ENCODE peak calls at places on chromosomes 12 and 14, in nine cellular contexts. E, A, V, Y, N, B, W, Z and J are unnamed samples.

GRCh38 chr12:32947203-32947795 is 50.7 kb upstream of the PKP2 start:
- DNase-seq in N (peak; percentile 9), Z (peak; percentile 22), B (no peak), W (peak; percentile 8), V (peak; percentile 33), E (peak; percentile 54), A (peak; percentile 61), Y (peak; percentile 3), J (no peak)

GRCh38 chr14:32509632-32510187 is 180.6 kb downstream of the AKAP6 start:
- DNase-seq in B (no peak), V (peak; percentile 88), Y (no peak), A (no peak), W (no peak), E (no peak), Z (no peak), N (peak; percentile 50), J (no peak)

GRCh38 chr12:45329702-45330101 is 113.8 kb downstream of the ANO6 start:
- DNase-seq in W (no peak), B (no peak), Y (no peak), V (no peak), E (no peak), Z (no peak), A (no peak), N (no peak), J (no peak)

GRCh38 chr12:122688291-122688690 is 14.9 kb downstream of the HCAR2 start:
- DNase-seq in B (no peak), Y (no peak), N (no peak), V (no peak), Z (no peak), A (no peak), E (no peak), W (no peak), J (no peak)

GRCh38 chr14:89422181-89422951 is 5.3 kb upstream of the FOXN3 start:
- DNase-seq in E (no peak), Z (no peak), A (no peak), Y (no peak), W (no peak), N (no peak), V (no peak), B (no peak), J (no peak)

GRCh38 chr14:39988939-39989338 is 556.7 kb upstream of the FBXO33 start:
- DNase-seq in A (peak; percentile 76), Z (peak; percentile 5), N (peak; percentile 64), W (no peak), V (peak; percentile 57), E (no peak), B (no peak), Y (peak; percentile 43), J (no peak)

GRCh38 chr14:98835051-98835824 is 436.8 kb downstream of the BCL11B start:
- DNase-seq in W (no peak), B (no peak), A (no peak), V (no peak), Y (no peak), E (no peak), Z (no peak), N (no peak), J (no peak)

GRCh38 chr12:71719647-71720370 is 33.9 kb downstream of the TMEM19 start:
- DNase-seq in N (no peak), Y (no peak), V (no peak), E (no peak), Z (no peak), W (no peak), B (no peak), A (no peak), J (no peak)

GRCh38 chr14:20684662-20685456 is 499 bp downstream of the RNASE4 start:
- DNase-seq in N (peak; percentile 46), W (no peak), B (no peak), A (peak; percentile 66), V (peak; percentile 83), Y (peak; percentile 42), Z (no peak), E (no peak), J (peak; percentile 10)
- TF ChIP-seq REST in N (no peak), W (no peak), B (no peak), A (no peak), V (no peak), Y (no peak), Z (no peak), E (no peak), J (no peak)

DNA sequence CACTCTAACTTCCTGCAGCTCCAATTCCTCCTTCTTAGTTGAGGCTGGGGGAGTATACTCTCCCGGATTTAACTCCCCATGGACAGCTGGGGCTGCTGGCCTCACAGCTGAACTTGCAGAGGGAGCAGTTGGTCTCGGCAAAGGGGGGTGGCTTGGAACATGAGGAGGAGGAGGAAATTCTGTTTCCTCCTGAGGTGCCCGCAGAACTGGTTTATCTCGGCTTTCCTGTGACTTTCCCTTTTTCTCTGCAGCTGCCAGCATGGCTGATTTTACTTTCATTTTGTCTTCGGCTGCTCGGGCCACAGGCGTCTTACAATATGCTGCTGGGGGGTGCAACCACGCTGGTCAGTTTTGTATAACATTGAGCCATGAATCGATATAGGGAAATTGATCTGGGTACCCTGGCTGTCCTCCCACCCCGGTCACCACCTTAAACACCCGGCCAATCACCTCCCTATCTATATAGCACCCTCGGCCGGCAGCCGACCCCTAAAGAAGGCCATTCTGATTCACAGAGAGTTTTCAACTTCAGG is 1317.6 kb downstream of the TMEM121 start:
- DNase-seq in B (no peak), N (no peak), W (no peak), E (peak; percentile 13), Z (no peak), Y (no peak), V (no peak), A (no peak), J (peak; percentile 81)
- TF ChIP-seq REST in B (no peak), N (no peak), W (no peak), E (no peak), Z (no peak), Y (no peak), V (no peak), A (no peak), J (peak; percentile 18)

GRCh38 chr12:65673291-65673690 is 151.0 kb upstream of the HMGA2 start:
- DNase-seq in N (no peak), E (no peak), V (no peak), A (no peak), B (no peak), W (no peak), Z (no peak), Y (no peak), J (no peak)
- TF ChIP-seq REST in N (no peak), E (no peak), V (no peak), A (no peak), B (no peak), W (no peak), Z (no peak), Y (no peak), J (no peak)

DNA sequence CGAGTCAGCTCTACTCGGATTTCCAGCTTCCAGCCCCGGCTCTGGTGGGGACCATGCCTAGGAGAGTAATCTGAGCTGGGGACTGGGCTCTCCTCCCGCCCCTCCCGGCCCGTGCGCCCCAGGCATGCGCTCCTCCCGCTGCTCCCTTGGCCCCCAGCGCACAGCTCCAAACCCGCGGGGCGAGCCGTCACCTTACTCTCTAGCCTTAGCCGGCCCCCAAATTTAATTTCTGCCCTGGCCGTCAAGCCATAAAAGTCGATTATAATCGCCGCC is 41.7 kb upstream of the CAPRIN2 start:
- DNase-seq in Z (no peak), W (peak; percentile 36), V (peak; percentile 39), A (peak; percentile 78), B (no peak), E (no peak), N (no peak), Y (no peak), J (no peak)
- TF ChIP-seq REST in Z (no peak), W (no peak), V (no peak), A (no peak), B (no peak), E (no peak), N (no peak), Y (no peak), J (no peak)

GRCh38 chr12:110543965-110544364 is 39.2 kb downstream of the PPTC7 start:
- DNase-seq in Y (no peak), B (no peak), W (no peak), E (no peak), A (no peak), N (no peak), Z (no peak), V (no peak), J (no peak)

GRCh38 chr12:110546339-110546738 is 36.8 kb downstream of the PPTC7 start:
- DNase-seq in N (no peak), Y (no peak), W (no peak), V (peak; percentile 28), Z (no peak), E (no peak), B (no peak), A (no peak), J (no peak)

GRCh38 chr12:110540048-110540447 is 37.9 kb downstream of the RAD9B start:
- DNase-seq in V (no peak), B (no peak), A (no peak), E (no peak), N (no peak), Y (no peak), Z (no peak), W (no peak), J (no peak)

GRCh38 chr12:110545812-110546211 is 37.3 kb downstream of the PPTC7 start:
- DNase-seq in B (no peak), V (no peak), A (no peak), Y (no peak), W (no peak), N (no peak), Z (no peak), E (no peak), J (no peak)

DNA sequence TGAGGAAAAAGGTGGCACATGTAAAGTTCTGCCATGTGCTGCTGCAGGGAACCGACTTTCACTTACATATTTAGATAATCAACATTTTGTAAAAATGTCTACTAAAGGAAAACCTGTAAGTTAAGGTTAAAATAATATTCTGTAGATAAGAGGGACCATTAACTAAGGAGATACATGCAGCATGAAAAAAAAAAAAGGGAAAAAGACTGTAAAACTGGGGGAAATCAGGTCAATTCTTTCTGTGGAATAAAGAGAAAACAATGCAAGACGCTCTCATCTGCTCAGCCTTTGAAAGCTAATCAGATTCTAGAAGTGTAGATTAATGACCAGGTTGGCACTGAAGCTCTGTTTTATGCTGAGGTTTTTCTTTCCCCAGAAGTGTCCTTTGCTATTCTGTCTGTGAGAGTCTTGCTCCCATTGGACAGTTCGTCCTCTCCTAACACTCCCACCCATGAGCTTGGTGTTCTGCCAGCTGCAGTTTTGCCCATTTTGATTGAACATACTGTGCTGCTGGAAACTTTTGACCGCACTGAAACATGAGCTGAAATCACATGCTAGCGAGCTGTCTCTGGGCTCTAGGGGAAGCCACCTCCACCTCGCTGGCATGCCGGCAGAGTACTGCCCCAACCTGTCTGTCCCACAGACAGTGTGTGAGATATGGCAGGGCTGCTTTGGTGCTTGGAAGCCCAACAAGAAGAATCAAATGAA is 39.7 kb downstream of the PPTC7 start:
- DNase-seq in Y (no peak), Z (no peak), A (no peak), B (peak; percentile 90), V (no peak), W (no peak), E (no peak), N (no peak), J (no peak)
- TF ChIP-seq REST in Y (no peak), Z (no peak), A (no peak), B (no peak), V (no peak), W (no peak), E (no peak), N (no peak), J (no peak)